ENCODE peak calls at places on chromosome 21, in ten cellular contexts. Y, I, S, M, V, U, E, Q, G and T are unnamed samples.

GRCh38 chr21:39066829-39067785 is 116.1 kb downstream of the PSMG1 start:
- DNase-seq in S (no peak), Y (no peak), Q (no peak), I (no peak), U (no peak), V (no peak), E (no peak), G (peak), M (no peak), T (no peak)

GRCh38 chr21:44020551-44020950 is 8.4 kb downstream of the TRAPPC10 start:
- DNase-seq in V (no peak), G (no peak), Q (no peak), S (no peak), Y (no peak), E (no peak), M (no peak), U (no peak), I (no peak), T (no peak)

GRCh38 chr21:33945652-33946270 is 30.2 kb upstream of the ATP5PO start:
- DNase-seq in V (no peak), Y (no peak), I (no peak), Q (no peak), E (no peak), S (no peak), G (no peak), U (no peak), M (no peak), T (no peak)

GRCh38 chr21:45584786-45585185 is 42.5 kb upstream of the SLC19A1 start:
- DNase-seq in Y (no peak), V (no peak), M (no peak), I (no peak), S (no peak), E (no peak), Q (no peak), U (no peak), G (no peak), T (no peak)

GRCh38 chr21:16770279-16770678 is 742.6 kb upstream of the CXADR start:
- DNase-seq in S (peak), Y (no peak), M (no peak), V (no peak), U (no peak), E (no peak), I (no peak), G (no peak), Q (no peak), T (no peak)

GRCh38 chr21:29481641-29482040 is 182.9 kb downstream of the BACH1 start:
- DNase-seq in G (no peak), Q (peak), U (no peak), I (no peak), M (no peak), S (peak), Y (no peak), V (no peak), E (no peak), T (no peak)

GRCh38 chr21:14275806-14276205 is 59.8 kb downstream of the RBM11 start:
- DNase-seq in Q (no peak), G (no peak), M (no peak), E (no peak), Y (no peak), I (no peak), U (no peak), V (no peak), S (no peak), T (no peak)

GRCh38 chr21:43321111-43321510 is 105.8 kb downstream of the SIK1 start:
- DNase-seq in I (no peak), G (no peak), V (no peak), E (no peak), M (no peak), Q (no peak), Y (no peak), S (peak), U (no peak), T (no peak)

GRCh38 chr21:27220416-27220815 is 253.5 kb upstream of the ADAMTS5 start:
- DNase-seq in V (no peak), S (no peak), U (no peak), M (no peak), E (no peak), I (no peak), G (no peak), Y (no peak), Q (no peak), T (no peak)

GRCh38 chr21:15003463-15004135 is 61.2 kb downstream of the NRIP1 start:
- DNase-seq in Q (no peak), V (no peak), Y (no peak), E (no peak), G (no peak), S (no peak), U (no peak), M (no peak), I (peak), T (no peak)